ENCODE peak calls at places on chromosomes 12 and 14, in eight cellular contexts. One of them, this sample, is unnamed.

GRCh38 chr12:19338405-19338804 is 100.9 kb upstream of the AEBP2 start:
- DNase-seq in effector memory CD4-positive, alpha-beta T cell: no peak
- DNase-seq in sigmoid colon: no peak
- DNase-seq in kidney epithelial cell: no peak
- DNase-seq in A673: no peak
- DNase-seq in ovary: no peak
- DNase-seq in testis: no peak
- DNase-seq in transverse colon: no peak
- DNase-seq in this sample: no peak

GRCh38 chr12:126202138-126202537 is 1136.9 kb downstream of the AACS start:
- DNase-seq in effector memory CD4-positive, alpha-beta T cell: no peak
- DNase-seq in sigmoid colon: no peak
- DNase-seq in kidney epithelial cell: no peak
- DNase-seq in A673: no peak
- DNase-seq in ovary: no peak
- DNase-seq in testis: no peak
- DNase-seq in transverse colon: no peak
- DNase-seq in this sample: no peak

GRCh38 chr12:12376636-12377448 is 20.0 kb downstream of the BORCS5 start:
- DNase-seq in effector memory CD4-positive, alpha-beta T cell: no peak
- DNase-seq in sigmoid colon: no peak
- DNase-seq in kidney epithelial cell: peak; percentile 63
- DNase-seq in A673: peak; percentile 82
- DNase-seq in ovary: no peak
- DNase-seq in testis: no peak
- DNase-seq in transverse colon: no peak
- DNase-seq in this sample: peak; percentile 57

GRCh38 chr12:110798461-110798860 is 48.3 kb upstream of the CCDC63 start:
- DNase-seq in effector memory CD4-positive, alpha-beta T cell: no peak
- DNase-seq in sigmoid colon: no peak
- DNase-seq in kidney epithelial cell: no peak
- DNase-seq in A673: no peak
- DNase-seq in ovary: no peak
- DNase-seq in testis: no peak
- DNase-seq in transverse colon: no peak
- DNase-seq in this sample: no peak

GRCh38 chr12:127655691-127656090 is 611.3 kb upstream of the TMEM132C start:
- DNase-seq in effector memory CD4-positive, alpha-beta T cell: no peak
- DNase-seq in sigmoid colon: no peak
- DNase-seq in kidney epithelial cell: no peak
- DNase-seq in A673: no peak
- DNase-seq in ovary: no peak
- DNase-seq in testis: no peak
- DNase-seq in transverse colon: no peak
- DNase-seq in this sample: no peak

GRCh38 chr14:68811161-68811560 is 18.3 kb upstream of the ZFP36L1 start:
- DNase-seq in effector memory CD4-positive, alpha-beta T cell: no peak
- DNase-seq in sigmoid colon: no peak
- DNase-seq in kidney epithelial cell: no peak
- DNase-seq in A673: no peak
- DNase-seq in ovary: no peak
- DNase-seq in testis: no peak
- DNase-seq in transverse colon: no peak
- DNase-seq in this sample: no peak

GRCh38 chr12:89893972-89894706 is 185.5 kb upstream of the ATP2B1 start:
- DNase-seq in effector memory CD4-positive, alpha-beta T cell: no peak
- DNase-seq in sigmoid colon: no peak
- DNase-seq in kidney epithelial cell: no peak
- DNase-seq in A673: no peak
- DNase-seq in ovary: no peak
- DNase-seq in testis: no peak
- DNase-seq in transverse colon: no peak
- DNase-seq in this sample: peak; percentile 20

GRCh38 chr12:81683881-81684280 is 75.3 kb downstream of the PPFIA2 start:
- DNase-seq in effector memory CD4-positive, alpha-beta T cell: no peak
- DNase-seq in sigmoid colon: no peak
- DNase-seq in kidney epithelial cell: no peak
- DNase-seq in A673: no peak
- DNase-seq in ovary: no peak
- DNase-seq in testis: no peak
- DNase-seq in transverse colon: no peak
- DNase-seq in this sample: no peak

GRCh38 chr14:20802341-20803084 is at the start of gene RNASE1:
- DNase-seq in effector memory CD4-positive, alpha-beta T cell: no peak
- DNase-seq in sigmoid colon: peak; percentile 66
- DNase-seq in kidney epithelial cell: no peak
- DNase-seq in A673: no peak
- DNase-seq in ovary: peak; percentile 44
- DNase-seq in testis: peak; percentile 88
- DNase-seq in transverse colon: peak; percentile 72
- DNase-seq in this sample: no peak

GRCh38 chr14:102055181-102055901 is 31.5 kb downstream of the HSP90AA1 start:
- DNase-seq in effector memory CD4-positive, alpha-beta T cell: no peak
- DNase-seq in sigmoid colon: no peak
- DNase-seq in kidney epithelial cell: peak; percentile 2
- DNase-seq in A673: no peak
- DNase-seq in ovary: no peak
- DNase-seq in testis: no peak
- DNase-seq in transverse colon: no peak
- DNase-seq in this sample: no peak

GRCh38 chr14:60756847-60757246 is 22.3 kb downstream of the MNAT1 start:
- DNase-seq in effector memory CD4-positive, alpha-beta T cell: no peak
- DNase-seq in sigmoid colon: no peak
- DNase-seq in kidney epithelial cell: no peak
- DNase-seq in A673: no peak
- DNase-seq in ovary: no peak
- DNase-seq in testis: no peak
- DNase-seq in transverse colon: no peak
- DNase-seq in this sample: no peak

GRCh38 chr14:55097894-55098560 is 31.0 kb upstream of the LGALS3 start:
- DNase-seq in effector memory CD4-positive, alpha-beta T cell: peak; percentile 6
- DNase-seq in sigmoid colon: peak; percentile 59
- DNase-seq in kidney epithelial cell: no peak
- DNase-seq in A673: no peak
- DNase-seq in ovary: no peak
- DNase-seq in testis: no peak
- DNase-seq in transverse colon: peak; percentile 71
- DNase-seq in this sample: peak; percentile 80

GRCh38 chr12:106645074-106645421 is 62.2 kb downstream of the RFX4 start:
- DNase-seq in effector memory CD4-positive, alpha-beta T cell: no peak
- DNase-seq in sigmoid colon: peak; percentile 81
- DNase-seq in kidney epithelial cell: no peak
- DNase-seq in A673: peak; percentile 66
- DNase-seq in ovary: no peak
- DNase-seq in testis: peak; percentile 16
- DNase-seq in transverse colon: peak; percentile 60
- DNase-seq in this sample: no peak

GRCh38 chr12:11705010-11705409 is 55.5 kb downstream of the ETV6 start:
- DNase-seq in effector memory CD4-positive, alpha-beta T cell: no peak
- DNase-seq in sigmoid colon: peak; percentile 82
- DNase-seq in kidney epithelial cell: peak; percentile 92
- DNase-seq in A673: peak; percentile 19
- DNase-seq in ovary: peak; percentile 23
- DNase-seq in testis: no peak
- DNase-seq in transverse colon: no peak
- DNase-seq in this sample: no peak

GRCh38 chr12:8697120-8697475 is 693 bp upstream of the RIMKLB start:
- DNase-seq in effector memory CD4-positive, alpha-beta T cell: no peak
- DNase-seq in sigmoid colon: no peak
- DNase-seq in kidney epithelial cell: no peak
- DNase-seq in A673: peak; percentile 42
- DNase-seq in ovary: no peak
- DNase-seq in testis: peak; percentile 56
- DNase-seq in transverse colon: no peak
- DNase-seq in this sample: no peak

GRCh38 chr12:53798575-53798974 is 46.8 kb upstream of the CISTR start:
- DNase-seq in effector memory CD4-positive, alpha-beta T cell: no peak
- DNase-seq in sigmoid colon: no peak
- DNase-seq in kidney epithelial cell: peak; percentile 21
- DNase-seq in A673: no peak
- DNase-seq in ovary: no peak
- DNase-seq in testis: peak; percentile 34
- DNase-seq in transverse colon: no peak
- DNase-seq in this sample: no peak

GRCh38 chr12:18747960-18748359 is 10.0 kb downstream of the CAPZA3 start:
- DNase-seq in effector memory CD4-positive, alpha-beta T cell: no peak
- DNase-seq in sigmoid colon: no peak
- DNase-seq in kidney epithelial cell: peak; percentile 72
- DNase-seq in A673: no peak
- DNase-seq in ovary: no peak
- DNase-seq in testis: no peak
- DNase-seq in transverse colon: no peak
- DNase-seq in this sample: no peak

GRCh38 chr14:55454264-55455151 is 14.1 kb upstream of the TBPL2 start:
- DNase-seq in effector memory CD4-positive, alpha-beta T cell: no peak
- DNase-seq in sigmoid colon: peak; percentile 77
- DNase-seq in kidney epithelial cell: peak; percentile 63
- DNase-seq in A673: peak; percentile 98
- DNase-seq in ovary: peak; percentile 73
- DNase-seq in testis: peak; percentile 81
- DNase-seq in transverse colon: peak; percentile 68
- DNase-seq in this sample: no peak

GRCh38 chr14:75340921-75341320 is 62.3 kb downstream of the FOS start:
- DNase-seq in effector memory CD4-positive, alpha-beta T cell: no peak
- DNase-seq in sigmoid colon: peak; percentile 92
- DNase-seq in kidney epithelial cell: no peak
- DNase-seq in A673: peak; percentile 83
- DNase-seq in ovary: peak; percentile 29
- DNase-seq in testis: peak; percentile 87
- DNase-seq in transverse colon: peak; percentile 76
- DNase-seq in this sample: no peak

GRCh38 chr12:53484686-53485567 is 14.3 kb downstream of the MAP3K12 start:
- DNase-seq in effector memory CD4-positive, alpha-beta T cell: no peak
- DNase-seq in sigmoid colon: peak; percentile 61
- DNase-seq in kidney epithelial cell: no peak
- DNase-seq in A673: no peak
- DNase-seq in ovary: no peak
- DNase-seq in testis: no peak
- DNase-seq in transverse colon: no peak
- DNase-seq in this sample: no peak

GRCh38 chr12:55830601-55831406 is 1.4 kb upstream of the DNAJC14 start:
- DNase-seq in effector memory CD4-positive, alpha-beta T cell: no peak
- DNase-seq in sigmoid colon: peak; percentile 92
- DNase-seq in kidney epithelial cell: no peak
- DNase-seq in A673: peak; percentile 77
- DNase-seq in ovary: peak; percentile 83
- DNase-seq in testis: peak; percentile 87
- DNase-seq in transverse colon: peak; percentile 84
- DNase-seq in this sample: peak; percentile 76

DNA sequence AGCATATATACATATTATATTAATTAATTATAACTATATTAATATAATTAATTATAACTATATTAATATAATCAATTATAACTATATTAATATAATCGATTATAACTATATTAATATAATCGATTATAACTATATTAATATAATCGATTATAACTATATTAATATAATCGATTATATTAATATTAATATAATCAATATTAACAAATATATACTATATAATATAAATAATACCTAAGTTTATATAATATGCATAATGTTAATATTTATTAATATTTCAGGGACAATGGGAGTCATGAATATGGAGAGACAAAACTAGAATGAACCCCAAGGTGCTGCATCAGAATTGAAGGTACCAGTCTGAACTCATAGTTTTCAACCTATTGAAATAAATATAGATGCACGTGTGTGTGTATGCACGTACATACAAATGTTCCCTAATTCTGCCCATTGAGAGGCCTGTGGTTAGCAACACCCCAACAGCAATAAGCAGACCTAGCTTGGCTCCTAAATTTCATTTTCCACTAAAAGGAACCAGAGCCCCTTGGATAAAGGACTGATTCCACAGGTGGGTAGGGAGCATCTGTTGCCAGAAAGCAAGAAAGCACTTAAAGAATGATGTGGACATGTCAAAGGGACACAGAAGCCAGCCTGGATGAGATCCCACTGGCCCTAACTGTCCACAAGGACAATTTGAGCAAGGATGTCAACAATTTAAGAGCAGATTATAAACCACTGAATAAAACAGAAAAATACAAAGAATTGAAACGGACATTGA is 21.3 kb downstream of the SSH1 start:
- DNase-seq in effector memory CD4-positive, alpha-beta T cell: no peak
- DNase-seq in sigmoid colon: no peak
- DNase-seq in kidney epithelial cell: no peak
- DNase-seq in A673: no peak
- DNase-seq in ovary: no peak
- DNase-seq in testis: no peak
- DNase-seq in transverse colon: no peak
- DNase-seq in this sample: no peak
- H3K36me3 ChIP-seq in effector memory CD4-positive, alpha-beta T cell: peaks cover 8% of the 10 kb centered on the region
- H3K36me3 ChIP-seq in sigmoid colon: peaks cover 3% of the 10 kb centered on the region
- H3K36me3 ChIP-seq in kidney epithelial cell: no peaks in the 10 kb centered on the region
- H3K36me3 ChIP-seq in A673: peaks cover 36% of the 10 kb centered on the region
- H3K36me3 ChIP-seq in ovary: no peaks in the 10 kb centered on the region
- H3K36me3 ChIP-seq in testis: no peaks in the 10 kb centered on the region
- H3K36me3 ChIP-seq in transverse colon: no peaks in the 10 kb centered on the region
- H3K36me3 ChIP-seq in this sample: peaks cover 10% of the 10 kb centered on the region

DNA sequence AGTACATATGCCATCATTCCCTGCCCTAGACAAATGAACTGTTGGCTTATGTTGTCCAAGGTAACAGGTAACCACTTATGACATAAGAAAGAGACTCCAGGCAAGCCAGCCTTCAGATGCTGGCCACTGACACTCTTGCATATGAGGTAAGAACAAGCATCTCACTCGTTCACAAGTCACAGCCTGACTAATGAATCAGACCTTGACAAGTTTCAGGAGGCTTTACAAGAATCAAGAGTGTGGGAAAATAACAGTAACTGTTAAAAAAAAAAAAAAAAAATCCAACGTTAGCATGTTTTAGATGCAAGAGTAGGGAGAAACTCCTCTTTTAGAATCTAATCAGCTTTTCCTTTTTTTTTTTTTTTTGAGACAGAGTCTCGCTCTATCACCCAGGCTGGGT is 40.7 kb downstream of the ZFYVE1 start:
- DNase-seq in effector memory CD4-positive, alpha-beta T cell: no peak
- DNase-seq in sigmoid colon: no peak
- DNase-seq in kidney epithelial cell: no peak
- DNase-seq in A673: no peak
- DNase-seq in ovary: no peak
- DNase-seq in testis: no peak
- DNase-seq in transverse colon: no peak
- DNase-seq in this sample: no peak
- H3K36me3 ChIP-seq in effector memory CD4-positive, alpha-beta T cell: peaks cover 20% of the 10 kb centered on the region
- H3K36me3 ChIP-seq in sigmoid colon: no peaks in the 10 kb centered on the region
- H3K36me3 ChIP-seq in kidney epithelial cell: no peaks in the 10 kb centered on the region
- H3K36me3 ChIP-seq in A673: no peaks in the 10 kb centered on the region
- H3K36me3 ChIP-seq in ovary: no peaks in the 10 kb centered on the region
- H3K36me3 ChIP-seq in testis: no peaks in the 10 kb centered on the region
- H3K36me3 ChIP-seq in transverse colon: no peaks in the 10 kb centered on the region
- H3K36me3 ChIP-seq in this sample: peaks cover 10% of the 10 kb centered on the region

GRCh38 chr12:132851465-132851864 is 22.8 kb upstream of the GOLGA3 start:
- DNase-seq in effector memory CD4-positive, alpha-beta T cell: no peak
- DNase-seq in sigmoid colon: no peak
- DNase-seq in kidney epithelial cell: no peak
- DNase-seq in A673: no peak
- DNase-seq in ovary: no peak
- DNase-seq in testis: no peak
- DNase-seq in transverse colon: no peak
- DNase-seq in this sample: no peak
- H3K36me3 ChIP-seq in effector memory CD4-positive, alpha-beta T cell: peaks cover 72% of the 10 kb centered on the region
- H3K36me3 ChIP-seq in sigmoid colon: peaks cover 52% of the 10 kb centered on the region
- H3K36me3 ChIP-seq in kidney epithelial cell: peaks cover 5% of the 10 kb centered on the region
- H3K36me3 ChIP-seq in A673: peaks cover 20% of the 10 kb centered on the region
- H3K36me3 ChIP-seq in ovary: no peaks in the 10 kb centered on the region
- H3K36me3 ChIP-seq in testis: no peaks in the 10 kb centered on the region
- H3K36me3 ChIP-seq in transverse colon: peaks cover 71% of the 10 kb centered on the region
- H3K36me3 ChIP-seq in this sample: peaks cover 43% of the 10 kb centered on the region

GRCh38 chr12:43401096-43401495 is 150.9 kb downstream of the ADAMTS20 start:
- DNase-seq in effector memory CD4-positive, alpha-beta T cell: no peak
- DNase-seq in sigmoid colon: no peak
- DNase-seq in kidney epithelial cell: no peak
- DNase-seq in A673: no peak
- DNase-seq in ovary: no peak
- DNase-seq in testis: no peak
- DNase-seq in transverse colon: no peak
- DNase-seq in this sample: no peak
- H3K36me3 ChIP-seq in effector memory CD4-positive, alpha-beta T cell: no peaks in the 10 kb centered on the region
- H3K36me3 ChIP-seq in sigmoid colon: no peaks in the 10 kb centered on the region
- H3K36me3 ChIP-seq in kidney epithelial cell: no peaks in the 10 kb centered on the region
- H3K36me3 ChIP-seq in A673: no peaks in the 10 kb centered on the region
- H3K36me3 ChIP-seq in ovary: no peaks in the 10 kb centered on the region
- H3K36me3 ChIP-seq in testis: no peaks in the 10 kb centered on the region
- H3K36me3 ChIP-seq in transverse colon: no peaks in the 10 kb centered on the region
- H3K36me3 ChIP-seq in this sample: no peaks in the 10 kb centered on the region